ENCODE peak calls at places on chromosomes 16 and 17, in six cellular contexts. Y is GF-D8; I is activated naive CD8-positive, alpha-beta T cell treated with anti-CD3 and anti-CD28 coated beads for 36 hours; J is Calu3; A is amygdala; L is cardiac fibroblast. V is an unnamed sample.

GRCh38 chr17:17363638-17364337 is 60.6 kb downstream of the NT5M start:
- DNase-seq in J (no peak), Y (no peak), A (no peak), I (no peak), L (no peak), V (no peak)

GRCh38 chr16:89822188-89823086 is 5.8 kb upstream of the SPIRE2 start:
- DNase-seq in I (no peak), A (no peak), Y (no peak), L (no peak), J (no peak), V (no peak)

GRCh38 chr16:83602797-83603735 is 204.7 kb upstream of the HSBP1 start:
- DNase-seq in A (no peak), Y (no peak), L (no peak), J (no peak), I (no peak), V (no peak)

GRCh38 chr17:6510321-6511023 is 45.9 kb downstream of the PITPNM3 start:
- DNase-seq in J (peak; percentile 69), A (no peak), I (no peak), Y (no peak), L (no peak), V (no peak)

GRCh38 chr17:73912360-73912746 is 268.1 kb upstream of the SDK2 start:
- DNase-seq in I (no peak), J (no peak), A (no peak), Y (no peak), L (no peak), V (no peak)

GRCh38 chr17:14672830-14673229 is 371.9 kb downstream of the HS3ST3B1 start:
- DNase-seq in J (peak; percentile 45), A (no peak), L (peak; percentile 41), I (no peak), Y (no peak), V (no peak)

GRCh38 chr16:35201151-35201550 is 1741.7 kb downstream of the TP53TG3F start:
- DNase-seq in Y (no peak), L (no peak), I (no peak), A (no peak), J (no peak), V (no peak)

GRCh38 chr16:9256196-9256595 is 164.8 kb downstream of the HAPSTR1 start:
- DNase-seq in I (peak; percentile 21), A (no peak), L (no peak), Y (no peak), J (peak; percentile 70), V (peak; percentile 32)

GRCh38 chr16:85366031-85366763 is 246.9 kb upstream of the GSE1 start:
- DNase-seq in L (no peak), Y (no peak), A (no peak), J (no peak), I (no peak), V (no peak)

GRCh38 chr16:20265019-20265418 is 62.3 kb downstream of the GP2 start:
- DNase-seq in J (no peak), L (no peak), I (no peak), A (no peak), Y (no peak), V (no peak)

GRCh38 chr17:50051082-50051576 is 4.8 kb upstream of the ITGA3 start:
- DNase-seq in J (peak; percentile 99), Y (no peak), L (peak; percentile 89), I (peak; percentile 74), A (no peak), V (peak; percentile 77)

GRCh38 chr17:58320570-58321323 is 7.8 kb downstream of the TSPOAP1 start:
- DNase-seq in Y (no peak), J (no peak), I (no peak), L (no peak), A (no peak), V (peak; percentile 26)

GRCh38 chr16:2037115-2037514 is 10.4 kb downstream of the NHERF2 start:
- DNase-seq in J (no peak), I (no peak), L (no peak), A (no peak), Y (no peak), V (no peak)

GRCh38 chr17:42288985-42289862 is 926 bp downstream of the STAT5A start:
- DNase-seq in Y (peak; percentile 8), J (no peak), A (no peak), L (no peak), I (peak; percentile 71), V (peak; percentile 81)

GRCh38 chr16:12133738-12134137 is 157.2 kb downstream of the SNX29 start:
- DNase-seq in L (no peak), A (no peak), I (no peak), Y (no peak), J (no peak), V (no peak)

GRCh38 chr17:68566145-68566738 is 34.9 kb downstream of the FAM20A start:
- DNase-seq in L (peak; percentile 34), Y (no peak), J (no peak), I (no peak), A (no peak), V (no peak)

GRCh38 chr17:66789093-66789492 is 45.8 kb upstream of the CACNG5 start:
- DNase-seq in J (no peak), L (no peak), A (no peak), Y (no peak), I (no peak), V (no peak)

GRCh38 chr16:48535831-48536599 is 74.0 kb downstream of the N4BP1 start:
- DNase-seq in J (no peak), A (no peak), L (peak; percentile 76), I (peak; percentile 44), Y (peak; percentile 81), V (no peak)

GRCh38 chr17:11140028-11140427 is 101.0 kb upstream of the SHISA6 start:
- DNase-seq in I (no peak), A (no peak), Y (no peak), L (no peak), J (no peak), V (no peak)

GRCh38 chr16:24540575-24541240 is 1.3 kb downstream of the RBBP6 start:
- DNase-seq in J (peak; percentile 4), L (peak; percentile 35), A (no peak), I (no peak), Y (no peak), V (peak; percentile 46)

GRCh38 chr16:53913082-53913870 is 209.3 kb downstream of the FTO start:
- DNase-seq in L (peak; percentile 97), A (no peak), Y (no peak), I (peak; percentile 6), J (no peak), V (no peak)

GRCh38 chr16:30875881-30876791 is 17.7 kb downstream of the BCL7C start:
- DNase-seq in Y (peak; percentile 72), J (no peak), I (peak; percentile 24), A (no peak), L (no peak), V (peak; percentile 60)

GRCh38 chr17:78304549-78305037 is 55.3 kb downstream of the SOCS3 start:
- DNase-seq in J (no peak), I (no peak), A (no peak), Y (no peak), L (no peak), V (no peak)

GRCh38 chr16:23504076-23504452 is 6.2 kb downstream of the GGA2 start:
- DNase-seq in J (no peak), I (no peak), Y (peak; percentile 74), L (peak; percentile 70), A (no peak), V (no peak)

GRCh38 chr16:13110124-13110796 is 208.9 kb downstream of the SHISA9 start:
- DNase-seq in Y (no peak), I (no peak), A (no peak), L (peak; percentile 35), J (no peak), V (no peak)

GRCh38 chr16:3541527-3542152 is 35.6 kb downstream of the NLRC3 start:
- DNase-seq in J (no peak), Y (no peak), A (no peak), I (no peak), L (no peak), V (no peak)

GRCh38 chr16:63188076-63188771 is 1152.0 kb upstream of the CDH8 start:
- DNase-seq in Y (no peak), A (no peak), J (no peak), I (no peak), L (no peak), V (no peak)

GRCh38 chr17:19304751-19305150 is 57.8 kb downstream of the B9D1 start:
- DNase-seq in J (no peak), I (no peak), A (no peak), L (no peak), Y (no peak), V (no peak)

GRCh38 chr17:2903193-2903974 is 107.1 kb downstream of the RAP1GAP2 start:
- DNase-seq in A (no peak), L (no peak), Y (no peak), J (no peak), I (no peak), V (no peak)

GRCh38 chr17:40622509-40622928 is 25.1 kb downstream of the SMARCE1 start:
- DNase-seq in J (peak; percentile 3), L (no peak), I (peak; percentile 51), Y (no peak), A (no peak), V (no peak)

GRCh38 chr17:8264320-8264719 is 15.2 kb downstream of the PFAS start:
- DNase-seq in L (no peak), Y (no peak), I (no peak), A (no peak), J (no peak), V (no peak)

GRCh38 chr17:17783121-17783824 is 53.5 kb downstream of the SREBF1 start:
- DNase-seq in A (no peak), L (peak; percentile 27), J (peak; percentile 49), Y (no peak), I (peak; percentile 72), V (peak; percentile 66)

GRCh38 chr17:57309479-57309878 is 53.2 kb downstream of the MSI2 start:
- DNase-seq in Y (no peak), A (no peak), J (no peak), L (no peak), I (no peak), V (no peak)

V was measured in activated T-cell treated with anti-CD3 and anti-CD28 coated beads, Interleukin-2, amount 50 U/mL, for 24 hours.